ENCODE peak calls at places on chromosome 4, in five cellular contexts. E, G, X, Z and S are unnamed samples.

GRCh38 chr4:53147179-53147578 is 218.7 kb downstream of the SCFD2 start:
- DNase-seq in E (no peak), G (no peak), X (no peak), Z (no peak), S (no peak)

GRCh38 chr4:105707783-105708182 is 706 bp downstream of the INTS12 start:
- DNase-seq in E (no peak), G (no peak), X (no peak), Z (no peak), S (no peak)

GRCh38 chr4:64940698-64941097 is 531.4 kb upstream of the TECRL start:
- DNase-seq in E (no peak), G (no peak), X (no peak), Z (no peak), S (no peak)

GRCh38 chr4:6375620-6376295 is 96.7 kb downstream of the PPP2R2C start:
- DNase-seq in E (no peak), G (no peak), X (no peak), Z (no peak), S (no peak)

GRCh38 chr4:181372014-181372413 is 871.2 kb upstream of the TENM3 start:
- DNase-seq in E (no peak), G (no peak), X (no peak), Z (no peak), S (no peak)

GRCh38 chr4:174117445-174117844 is 166.0 kb downstream of the FBXO8 start:
- DNase-seq in E (no peak), G (no peak), X (no peak), Z (no peak), S (no peak)

GRCh38 chr4:98166025-98166730 is 22.9 kb upstream of the STPG2 start:
- DNase-seq in E (no peak), G (peak; percentile 32), X (no peak), Z (no peak), S (no peak)

GRCh38 chr4:180060159-180060889 is 2182.9 kb upstream of the TENM3 start:
- DNase-seq in E (no peak), G (no peak), X (no peak), Z (no peak), S (no peak)

GRCh38 chr4:150581611-150582010 is 340 bp upstream of the MAB21L2 start:
- DNase-seq in E (no peak), G (peak; percentile 35), X (no peak), Z (no peak), S (no peak)

GRCh38 chr4:37597019-37597418 is 89.2 kb downstream of the RELL1 start:
- DNase-seq in E (no peak), G (no peak), X (no peak), Z (no peak), S (no peak)

GRCh38 chr4:163895369-163896005 is 401.0 kb downstream of the TMA16 start:
- DNase-seq in E (no peak), G (no peak), X (no peak), Z (no peak), S (peak; percentile 64)

GRCh38 chr4:2330119-2331042 is 68.5 kb upstream of the MXD4 start:
- DNase-seq in E (no peak), G (no peak), X (no peak), Z (no peak), S (peak; percentile 3)

GRCh38 chr4:74161676-74162450 is 3.9 kb downstream of the MTHFD2L start:
- DNase-seq in E (no peak), G (no peak), X (no peak), Z (no peak), S (no peak)

GRCh38 chr4:67198757-67199156 is 346.5 kb downstream of the CENPC start:
- DNase-seq in E (no peak), G (no peak), X (no peak), Z (no peak), S (no peak)